ENCODE peak calls at places on chromosomes 2 and 18, in four cellular contexts. Z, O, G and V are unnamed samples.

GRCh38 chr18:2893676-2894075 is 46.9 kb downstream of the EMILIN2 start:
- DNase-seq in Z (no peak), O (no peak), G (no peak), V (no peak)

GRCh38 chr18:76376668-76377358 is 118.2 kb downstream of the ZNF516 start:
- DNase-seq in Z (no peak), O (peak), G (no peak), V (no peak)

GRCh38 chr2:157672129-157672528 is 43.5 kb upstream of the ACVR1C start:
- DNase-seq in Z (no peak), O (peak), G (no peak), V (no peak)

GRCh38 chr2:215635071-215635787 is 199.4 kb upstream of the FN1 start:
- DNase-seq in Z (no peak), O (peak), G (no peak), V (no peak)

GRCh38 chr2:155412599-155412998 is 714.1 kb downstream of the KCNJ3 start:
- DNase-seq in Z (no peak), O (no peak), G (peak), V (no peak)

GRCh38 chr18:2988041-2988794 is 24.7 kb downstream of the LPIN2 start:
- DNase-seq in Z (no peak), O (peak), G (no peak), V (no peak)

GRCh38 chr2:231708773-231709635 is 679 bp downstream of the PTMA start:
- DNase-seq in Z (peak), O (peak), G (peak), V (peak)

GRCh38 chr2:234665304-234665703 is 168.4 kb upstream of the ARL4C start:
- DNase-seq in Z (no peak), O (no peak), G (no peak), V (no peak)

GRCh38 chr2:163713534-163714311 is 22.1 kb downstream of the FIGN start:
- DNase-seq in Z (no peak), O (no peak), G (no peak), V (no peak)

GRCh38 chr2:52539026-52539964 is 1228.3 kb upstream of the CHAC2 start:
- DNase-seq in Z (no peak), O (no peak), G (no peak), V (no peak)

GRCh38 chr18:66393463-66393862 is 210.4 kb downstream of the CDH19 start:
- DNase-seq in Z (no peak), O (no peak), G (no peak), V (no peak)

GRCh38 chr2:14420851-14421250 is 211.7 kb upstream of the LRATD1 start:
- DNase-seq in Z (no peak), O (peak), G (peak), V (no peak)

GRCh38 chr2:232361646-232362045 is 16.9 kb upstream of the ALPP start:
- DNase-seq in Z (no peak), O (peak), G (no peak), V (no peak)

GRCh38 chr2:61011649-61012048 is 5.9 kb upstream of the PEX13 start:
- DNase-seq in Z (no peak), O (peak), G (no peak), V (no peak)

GRCh38 chr2:120675460-120676130 is 60.1 kb upstream of the GLI2 start:
- DNase-seq in Z (peak), O (peak), G (no peak), V (peak)

GRCh38 chr2:98463988-98464771 is 19.5 kb downstream of the INPP4A start:
- DNase-seq in Z (no peak), O (no peak), G (peak), V (no peak)

GRCh38 chr2:110993557-110994231 is 127.0 kb upstream of the BCL2L11 start:
- DNase-seq in Z (peak), O (no peak), G (no peak), V (no peak)

GRCh38 chr2:234435836-234436481 is 60.9 kb downstream of the ARL4C start:
- DNase-seq in Z (no peak), O (no peak), G (no peak), V (no peak)

GRCh38 chr2:199946836-199947235 is 8.5 kb downstream of the TYW5 start:
- DNase-seq in Z (no peak), O (no peak), G (no peak), V (no peak)

GRCh38 chr2:182915369-182916326 is 49.2 kb upstream of the FRZB start:
- DNase-seq in Z (no peak), O (peak), G (no peak), V (no peak)

GRCh38 chr2:112730182-112730581 is 9.4 kb downstream of the NT5DC4 start:
- DNase-seq in Z (no peak), O (no peak), G (no peak), V (no peak)

GRCh38 chr2:127134833-127135830 is 28.2 kb upstream of the BIN1 start:
- DNase-seq in Z (no peak), O (no peak), G (no peak), V (no peak)

GRCh38 chr18:9494778-9495302 is 19.5 kb downstream of the RALBP1 start:
- DNase-seq in Z (no peak), O (peak), G (peak), V (no peak)

GRCh38 chr2:67667054-67667908 is 270.1 kb downstream of the ETAA1 start:
- DNase-seq in Z (no peak), O (no peak), G (no peak), V (no peak)

GRCh38 chr18:58544179-58544578 is 84.7 kb downstream of the ALPK2 start:
- DNase-seq in Z (no peak), O (no peak), G (no peak), V (no peak)

GRCh38 chr2:47211497-47212011 is 56.4 kb upstream of the STPG4 start:
- DNase-seq in Z (no peak), O (no peak), G (no peak), V (no peak)

GRCh38 chr2:26001743-26002341 is 19.5 kb upstream of the KIF3C start:
- DNase-seq in Z (peak), O (peak), G (no peak), V (peak)

GRCh38 chr2:62578837-62579640 is 73.0 kb upstream of the TMEM17 start:
- DNase-seq in Z (no peak), O (peak), G (no peak), V (no peak)

GRCh38 chr2:127050803-127051115 is 56.2 kb downstream of the BIN1 start:
- DNase-seq in Z (no peak), O (no peak), G (no peak), V (peak)

GRCh38 chr18:48412339-48412929 is 3.3 kb upstream of the ZBTB7C start:
- DNase-seq in Z (no peak), O (no peak), G (no peak), V (no peak)

GRCh38 chr2:138814123-138814883 is 34.1 kb upstream of the NXPH2 start:
- DNase-seq in Z (no peak), O (peak), G (no peak), V (no peak)

GRCh38 chr2:238722883-238723282 is 125.0 kb upstream of the TWIST2 start:
- DNase-seq in Z (no peak), O (no peak), G (no peak), V (no peak)

GRCh38 chr18:70256994-70257393 is 31.9 kb upstream of the SOCS6 start:
- DNase-seq in Z (no peak), O (no peak), G (no peak), V (no peak)

GRCh38 chr18:48017625-48018024 is 87.2 kb upstream of the SMAD2 start:
- DNase-seq in Z (no peak), O (peak), G (no peak), V (no peak)

GRCh38 chr2:204280239-204280638 is 265.0 kb upstream of the PARD3B start:
- DNase-seq in Z (no peak), O (peak), G (no peak), V (no peak)

GRCh38 chr2:196989496-196989895 is 63.0 kb upstream of the PGAP1 start:
- DNase-seq in Z (no peak), O (no peak), G (no peak), V (no peak)

GRCh38 chr2:183614797-183615429 is 490.7 kb downstream of the NUP35 start:
- DNase-seq in Z (no peak), O (peak), G (no peak), V (peak)

GRCh38 chr2:109355192-109355843 is 226.3 kb downstream of the SH3RF3 start:
- DNase-seq in Z (no peak), O (no peak), G (no peak), V (no peak)

GRCh38 chr18:21741511-21742322 is 1.1 kb downstream of the MIB1 start:
- DNase-seq in Z (peak), O (peak), G (peak), V (peak)

GRCh38 chr2:128306931-128307460 is 11.7 kb downstream of the HS6ST1 start:
- DNase-seq in Z (peak), O (no peak), G (no peak), V (no peak)

GRCh38 chr2:128304715-128305554 is 13.7 kb downstream of the HS6ST1 start:
- DNase-seq in Z (peak), O (peak), G (no peak), V (peak)

GRCh38 chr2:128307595-128307994 is 11.1 kb downstream of the HS6ST1 start:
- DNase-seq in Z (peak), O (no peak), G (no peak), V (peak)

GRCh38 chr2:128305555-128306080 is 13.1 kb downstream of the HS6ST1 start:
- DNase-seq in Z (peak), O (peak), G (peak), V (no peak)

DNA sequence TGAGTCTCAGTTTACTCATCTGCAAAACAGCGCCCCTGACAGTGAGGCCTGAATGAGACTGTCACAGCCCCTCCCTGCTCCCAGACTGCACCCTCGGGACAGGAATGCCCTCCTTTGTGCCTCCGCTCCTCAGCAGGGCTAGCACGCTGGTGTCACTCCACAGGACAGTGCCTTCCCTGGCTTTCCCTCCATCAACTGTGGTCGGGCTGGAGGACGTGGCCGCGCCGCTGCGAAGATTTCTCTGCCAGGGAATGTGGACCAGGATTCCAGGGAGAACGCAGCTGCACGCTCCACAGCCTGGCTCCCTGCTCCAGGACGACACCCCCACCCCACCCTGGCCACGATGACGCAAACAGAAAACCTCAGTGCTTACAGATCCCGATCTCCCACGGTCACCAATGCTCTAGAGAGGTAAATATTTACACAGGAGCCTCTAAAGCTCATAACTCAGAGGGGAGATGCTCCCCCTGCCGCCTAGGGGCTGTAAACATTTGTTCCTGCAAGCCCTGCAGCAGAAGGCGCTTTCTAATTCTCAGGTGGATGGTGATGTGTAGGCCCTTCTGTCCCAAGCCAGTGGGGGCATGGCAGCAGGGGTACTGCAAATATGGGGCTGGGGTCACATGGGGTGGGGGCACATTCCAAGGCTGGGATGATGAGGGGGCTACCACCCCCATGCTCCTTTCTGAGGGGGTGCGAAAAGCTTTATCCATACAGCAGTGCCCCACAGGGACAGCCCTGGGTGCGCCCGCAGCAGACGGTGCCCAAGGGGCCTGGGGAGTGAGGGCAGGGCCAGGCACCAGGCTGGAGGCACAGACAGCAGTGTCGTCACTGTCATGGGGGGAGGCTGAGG is 12.4 kb downstream of the HS6ST1 start:
- DNase-seq in Z (peak), O (peak), G (no peak), V (no peak)
- TF ChIP-seq CTCF in Z (no peak), O (peak), G (no peak), V (no peak)

DNA sequence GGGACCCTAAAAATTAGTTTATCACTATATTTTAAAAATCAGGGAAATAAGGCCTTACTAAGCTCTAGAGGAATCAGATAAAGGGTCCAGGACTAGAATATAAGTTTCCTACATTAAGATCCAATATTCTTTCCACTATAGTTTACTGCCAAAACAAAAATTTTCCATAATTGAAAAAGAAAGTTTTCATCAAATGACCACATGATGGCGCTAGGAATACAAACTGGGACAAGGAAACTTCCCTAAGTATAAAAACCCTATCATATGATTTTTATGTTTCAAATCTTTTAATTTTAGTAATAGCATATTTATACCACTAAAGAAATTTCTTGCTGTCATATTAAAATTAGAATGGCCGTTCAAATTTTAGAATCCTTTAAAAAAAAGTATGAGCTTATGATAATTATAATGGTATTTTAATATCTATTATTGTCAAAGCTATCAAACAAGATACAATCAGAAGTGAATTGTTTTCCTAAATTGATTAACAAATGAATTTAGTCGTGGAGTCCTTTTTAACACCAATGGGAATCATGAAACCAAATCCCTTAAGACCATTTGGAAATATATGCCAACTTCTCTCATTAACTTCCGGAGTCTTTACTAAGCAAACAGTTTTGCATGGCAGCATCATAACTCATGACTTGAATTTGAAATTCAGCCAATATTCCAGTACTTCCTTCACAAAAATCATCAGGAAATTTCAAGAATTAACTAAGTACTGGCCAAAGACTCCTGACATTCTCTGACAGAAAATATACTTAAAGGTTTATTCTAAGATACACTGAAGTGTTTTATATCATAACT is 70.3 kb downstream of the SCN1A start:
- DNase-seq in Z (no peak), O (peak), G (no peak), V (no peak)
- TF ChIP-seq CTCF in Z (peak), O (peak), G (peak), V (peak)

DNA sequence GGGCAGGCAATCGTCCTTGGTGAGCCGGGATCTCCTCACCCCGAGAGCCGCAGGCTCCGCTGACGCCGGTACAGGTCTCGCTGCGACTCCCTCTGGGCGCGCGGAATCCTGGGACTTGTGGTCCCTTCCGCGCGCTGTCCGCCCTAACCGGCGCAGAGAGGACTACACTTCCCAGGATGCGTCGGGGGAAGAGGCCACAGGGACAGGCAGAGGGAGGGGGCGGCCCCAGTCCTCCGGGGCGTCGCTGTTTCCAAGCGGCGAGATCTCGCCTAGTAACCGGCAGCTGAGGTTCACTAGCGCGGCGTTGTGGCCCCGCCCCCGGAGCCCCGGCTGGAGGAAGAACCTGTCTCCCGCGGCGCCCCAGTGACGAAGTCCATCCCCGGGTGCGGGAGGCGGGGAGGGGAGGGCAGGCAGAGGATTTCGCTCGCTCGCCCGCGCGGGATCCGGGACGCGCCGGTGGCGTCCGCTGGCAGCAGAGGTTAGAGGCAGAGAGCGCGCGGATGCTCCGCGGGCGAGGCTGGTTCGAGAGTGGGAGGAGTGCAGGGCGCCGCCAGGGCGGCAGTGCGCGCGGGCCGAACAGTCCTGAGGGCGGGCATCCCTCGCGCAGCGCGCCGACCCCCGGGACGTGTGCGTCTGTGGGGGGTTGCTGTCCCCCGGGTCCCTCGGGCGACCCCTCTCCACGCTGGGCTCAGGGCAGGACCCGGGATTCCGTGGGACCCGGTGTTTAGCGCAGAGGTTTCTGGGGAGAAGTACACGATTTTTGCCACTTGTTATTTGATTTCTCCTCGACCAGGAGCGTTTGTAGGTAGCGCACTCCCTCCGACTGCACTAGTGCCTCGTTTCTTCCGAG is at the start of gene EML6:
- DNase-seq in Z (peak), O (peak), G (peak), V (peak)
- TF ChIP-seq CTCF in Z (peak), O (no peak), G (peak), V (peak)

GRCh38 chr2:12097860-12098259 is 351.4 kb downstream of the LPIN1 start:
- DNase-seq in Z (no peak), O (no peak), G (no peak), V (no peak)
- TF ChIP-seq CTCF in Z (no peak), O (no peak), G (no peak), V (no peak)

GRCh38 chr2:189115126-189115525 is 64.4 kb downstream of the COL5A2 start:
- DNase-seq in Z (no peak), O (peak), G (no peak), V (no peak)
- TF ChIP-seq CTCF in Z (peak), O (no peak), G (no peak), V (no peak)

DNA sequence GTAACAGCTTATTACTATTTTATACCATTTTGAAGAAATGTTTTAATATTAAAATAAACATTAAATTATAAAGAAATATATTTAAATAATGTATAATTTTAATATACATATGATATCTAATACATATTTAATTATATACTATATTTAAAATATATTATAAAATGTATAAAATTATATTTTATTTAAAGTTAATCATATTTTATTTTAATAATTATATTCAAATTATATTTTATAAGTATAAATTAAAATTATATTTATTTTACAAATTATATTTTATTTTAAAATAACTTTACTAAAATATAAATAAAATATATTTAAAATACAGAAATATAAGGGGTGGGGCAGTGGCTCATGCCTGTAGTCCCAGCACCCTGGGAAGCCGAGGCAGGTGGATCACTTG is 2.1 kb downstream of the CRYGD start:
- DNase-seq in Z (no peak), O (no peak), G (no peak), V (no peak)
- TF ChIP-seq CTCF in Z (no peak), O (no peak), G (no peak), V (no peak)

GRCh38 chr2:101518470-101519172 is 43.7 kb upstream of the RFX8 start:
- DNase-seq in Z (no peak), O (peak), G (no peak), V (peak)
- TF ChIP-seq CTCF in Z (peak), O (peak), G (no peak), V (no peak)